ENCODE peak calls at places on chromosome 19, in five cellular contexts. C, P, I, U and H are unnamed samples. For H3K9me3 and H3K4me1, the result is how much of the 10 kb centered on the place peaks cover.

GRCh38 chr19:46350758-46351159 is 3.9 kb downstream of the PPP5C start:
- DNase-seq in C (no peak), P (no peak), I (no peak), U (no peak), H (no peak)

GRCh38 chr19:19405919-19406877 is 723 bp downstream of the GATAD2A start:
- DNase-seq in C (peak), P (peak), I (peak), U (peak), H (no peak)

GRCh38 chr19:18419699-18420460 is 682 bp downstream of the SSBP4 start:
- DNase-seq in C (peak), P (peak), I (peak), U (no peak), H (peak)

GRCh38 chr19:42115219-42115618 is 17.0 kb downstream of the POU2F2 start:
- DNase-seq in C (no peak), P (no peak), I (peak), U (no peak), H (no peak)

GRCh38 chr19:13796301-13797057 is 1.2 kb downstream of the ZSWIM4 start:
- DNase-seq in C (peak), P (peak), I (peak), U (peak), H (no peak)

GRCh38 chr19:42529248-42529764 is 1.0 kb upstream of the CEACAM1 start:
- DNase-seq in C (peak), P (peak), I (peak), U (peak), H (peak)

GRCh38 chr19:38044267-38045111 is 137.5 kb downstream of the SIPA1L3 start:
- DNase-seq in C (no peak), P (no peak), I (peak), U (no peak), H (no peak)

GRCh38 chr19:51354742-51355148 is 11.4 kb downstream of the ETFB start:
- DNase-seq in C (no peak), P (no peak), I (no peak), U (no peak), H (no peak)

GRCh38 chr19:44059229-44059628 is 7.4 kb downstream of the ZNF223 start:
- DNase-seq in C (no peak), P (no peak), I (no peak), U (no peak), H (no peak)

GRCh38 chr19:10086904-10087256 is 763 bp downstream of the SHFL start:
- DNase-seq in C (no peak), P (no peak), I (peak), U (peak), H (no peak)

GRCh38 chr19:50718255-50719118 is 1.1 kb downstream of the SHANK1 start:
- DNase-seq in C (no peak), P (no peak), I (peak), U (no peak), H (no peak)

GRCh38 chr19:41134616-41135015 is 20.4 kb downstream of the CYP2F1 start:
- DNase-seq in C (no peak), P (no peak), I (no peak), U (no peak), H (no peak)

GRCh38 chr19:50978772-50979390 is 4.8 kb downstream of the KLK7 start:
- DNase-seq in C (no peak), P (no peak), I (no peak), U (no peak), H (no peak)

GRCh38 chr19:11091343-11092153 is 2.3 kb downstream of the LDLR start:
- DNase-seq in C (peak), P (peak), I (peak), U (peak), H (peak)

GRCh38 chr19:31497709-31498108 is 148.5 kb upstream of the TSHZ3 start:
- DNase-seq in C (no peak), P (no peak), I (no peak), U (no peak), H (no peak)

GRCh38 chr19:49691243-49692101 is 556 bp downstream of the CPT1C start:
- DNase-seq in C (peak), P (peak), I (peak), U (peak), H (no peak)

GRCh38 chr19:38815059-38816001 is 2.6 kb upstream of the LGALS4 start:
- DNase-seq in C (peak), P (no peak), I (no peak), U (no peak), H (peak)

GRCh38 chr19:56403261-56403660 is 871 bp upstream of the ZNF583 start:
- DNase-seq in C (no peak), P (no peak), I (peak), U (no peak), H (no peak)

DNA sequence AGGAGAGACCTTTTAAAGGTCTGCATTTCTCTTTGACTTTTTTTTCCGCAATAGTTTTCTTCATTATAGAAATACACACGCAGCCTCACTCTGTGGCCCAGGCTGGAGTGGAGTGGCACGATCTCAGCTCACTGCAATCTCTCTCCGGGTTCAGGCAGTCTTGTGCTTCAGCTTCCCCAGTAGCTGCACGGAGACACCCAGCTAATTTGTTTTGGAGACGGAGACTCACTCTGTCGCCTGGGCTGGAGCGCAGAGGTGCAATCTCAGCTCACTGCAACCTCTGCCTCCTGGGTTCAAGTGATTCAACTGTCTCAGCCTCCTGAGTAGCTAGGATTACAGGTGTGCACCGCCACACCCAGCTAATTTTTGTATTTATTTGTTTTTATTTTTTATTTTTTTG is 11.7 kb upstream of the MKNK2 start:
- DNase-seq in C (no peak), P (no peak), I (no peak), U (no peak), H (no peak)
- H3K27ac ChIP-seq in C (no peak), P (peak), I (no peak), U (peak), H (no peak)

GRCh38 chr19:58118979-58119733 is 21.1 kb upstream of the ZSCAN18 start:
- DNase-seq in C (no peak), P (no peak), I (no peak), U (no peak), H (no peak)

GRCh38 chr19:58123354-58123753 is 25.3 kb upstream of the ZSCAN18 start:
- DNase-seq in C (no peak), P (no peak), I (no peak), U (no peak), H (no peak)

DNA sequence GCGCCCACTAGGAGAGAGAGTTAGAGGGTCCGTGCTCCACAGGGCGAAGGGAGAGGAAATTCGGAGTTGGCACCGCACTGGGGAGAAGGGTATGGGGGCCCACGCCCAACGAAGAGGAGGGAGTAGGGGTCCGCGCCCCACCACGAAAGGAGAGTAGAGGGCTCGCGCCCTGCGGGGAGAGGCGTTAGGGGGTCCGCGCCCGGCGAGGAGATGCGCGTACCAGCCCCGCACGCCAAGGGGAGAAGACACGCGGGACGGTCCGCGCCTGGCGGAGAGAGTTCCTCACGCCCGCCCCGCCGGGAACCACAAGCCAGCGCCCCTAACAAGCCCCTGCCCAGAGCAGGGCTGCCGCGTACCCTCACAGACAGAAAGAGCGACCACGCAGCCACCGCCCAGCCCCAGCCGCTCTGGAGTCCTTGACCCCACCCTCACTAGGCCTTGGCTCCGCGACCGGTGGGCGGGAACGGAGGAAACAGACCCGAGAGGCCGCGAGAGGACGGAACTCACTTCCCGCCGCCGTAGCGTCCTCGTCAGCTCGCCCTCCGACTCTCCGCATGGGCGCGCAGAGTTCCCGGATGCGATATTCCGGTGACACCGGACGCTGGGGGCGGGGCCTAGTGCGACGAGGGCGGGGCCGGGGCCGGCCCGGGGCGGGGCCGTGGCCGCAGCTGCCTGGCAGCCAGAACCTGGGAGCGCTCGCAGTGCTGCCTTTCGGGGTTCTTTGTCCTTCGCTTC is 20.0 kb upstream of the ZSCAN18 start:
- DNase-seq in C (no peak), P (no peak), I (no peak), U (no peak), H (no peak)
- H3K9me3 ChIP-seq in C (under half), P (under half), I (under half), U (under half), H (under half)

GRCh38 chr19:29122185-29122584 is 90.8 kb downstream of the UQCRFS1 start:
- DNase-seq in C (no peak), P (no peak), I (no peak), U (no peak), H (no peak)

GRCh38 chr19:29119582-29119981 is 93.4 kb downstream of the UQCRFS1 start:
- DNase-seq in C (no peak), P (no peak), I (peak), U (no peak), H (no peak)

GRCh38 chr19:29118384-29118783 is 94.6 kb downstream of the UQCRFS1 start:
- DNase-seq in C (no peak), P (no peak), I (no peak), U (no peak), H (no peak)

GRCh38 chr19:29120471-29120870 is 92.5 kb downstream of the UQCRFS1 start:
- DNase-seq in C (no peak), P (no peak), I (no peak), U (no peak), H (no peak)

GRCh38 chr19:29121684-29122083 is 91.3 kb downstream of the UQCRFS1 start:
- DNase-seq in C (no peak), P (no peak), I (peak), U (no peak), H (peak)
- H3K4me1 ChIP-seq in C (under half), P (under half), I (under half), U (under half), H (under half)

DNA sequence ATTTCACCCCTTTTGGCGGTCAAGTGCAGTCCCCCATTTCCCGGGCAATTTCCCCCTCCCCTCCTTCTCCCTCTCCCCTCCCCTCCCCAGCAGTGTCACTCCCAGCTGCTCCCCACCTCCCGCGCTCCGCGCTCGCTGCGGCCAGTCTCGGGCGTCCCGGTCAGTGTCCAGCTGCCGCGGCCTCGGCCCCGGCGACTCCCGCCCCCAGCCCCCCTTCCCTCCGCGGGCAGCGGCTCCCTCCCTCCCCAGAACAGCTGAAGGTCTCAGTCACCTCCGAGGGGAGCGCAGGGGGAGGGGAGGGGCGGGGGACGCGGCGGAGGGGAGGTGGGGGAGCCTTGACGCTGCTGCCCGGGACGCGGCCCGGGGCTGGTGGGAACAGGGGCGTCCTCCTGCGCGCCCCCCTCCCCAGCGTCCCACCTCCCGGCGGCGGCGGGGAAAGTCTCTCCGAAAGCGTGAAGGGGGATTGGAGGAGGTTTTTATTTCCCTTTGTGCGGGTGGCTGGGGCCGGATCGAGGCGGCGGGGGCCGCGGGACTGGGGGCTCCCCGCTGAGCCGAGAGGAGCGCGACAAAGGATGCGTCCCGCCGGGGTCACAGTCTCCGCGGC is at the start of gene SHD:
- DNase-seq in C (no peak), P (no peak), I (no peak), U (no peak), H (no peak)
- H3K27ac ChIP-seq in C (no peak), P (no peak), I (no peak), U (no peak), H (no peak)

DNA sequence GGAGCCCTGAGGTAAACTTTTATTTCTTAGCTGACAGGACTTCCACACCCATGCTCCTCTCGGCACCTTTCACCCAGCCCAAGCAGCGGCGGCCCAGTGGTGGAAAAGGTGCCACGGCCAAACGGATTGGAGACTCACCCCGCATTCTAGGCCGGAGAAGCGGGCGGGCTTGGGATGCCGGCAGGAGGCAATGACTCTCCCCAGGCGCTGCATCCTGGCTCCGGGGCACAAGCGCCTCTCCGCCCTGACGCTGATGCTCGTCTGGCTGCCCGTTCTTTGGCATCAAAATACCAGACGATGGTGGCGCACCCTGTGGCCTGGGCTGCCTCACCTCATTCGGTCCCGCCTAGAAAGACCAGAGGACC is 6.7 kb upstream of the ZNF606 start:
- DNase-seq in C (no peak), P (no peak), I (no peak), U (no peak), H (no peak)
- H3K9me3 ChIP-seq in C (under half), P (under half), I (under half), U (under half), H (under half)

DNA sequence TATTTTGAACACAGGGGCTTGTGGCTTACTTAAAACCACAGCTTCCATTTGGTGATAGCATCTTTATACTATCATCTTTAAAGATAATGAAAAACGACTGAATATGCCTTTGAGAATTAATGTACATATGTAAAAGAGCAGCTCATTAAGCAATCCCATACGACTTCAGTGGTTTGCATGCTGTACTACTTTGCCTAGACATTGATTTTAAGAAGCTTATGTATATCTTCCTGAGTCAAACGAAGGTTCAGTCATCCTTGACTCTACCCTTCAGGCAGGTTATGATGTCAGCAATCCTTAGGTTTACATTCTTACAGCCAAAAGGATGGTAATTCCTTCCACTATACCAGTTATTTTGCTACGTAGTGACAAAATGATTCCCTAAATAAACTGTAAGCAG is 40.7 kb downstream of the BRD4 start:
- DNase-seq in C (no peak), P (no peak), I (peak), U (no peak), H (no peak)
- H3K4me1 ChIP-seq in C (under half), P (half or more), I (half or more), U (under half), H (under half)

DNA sequence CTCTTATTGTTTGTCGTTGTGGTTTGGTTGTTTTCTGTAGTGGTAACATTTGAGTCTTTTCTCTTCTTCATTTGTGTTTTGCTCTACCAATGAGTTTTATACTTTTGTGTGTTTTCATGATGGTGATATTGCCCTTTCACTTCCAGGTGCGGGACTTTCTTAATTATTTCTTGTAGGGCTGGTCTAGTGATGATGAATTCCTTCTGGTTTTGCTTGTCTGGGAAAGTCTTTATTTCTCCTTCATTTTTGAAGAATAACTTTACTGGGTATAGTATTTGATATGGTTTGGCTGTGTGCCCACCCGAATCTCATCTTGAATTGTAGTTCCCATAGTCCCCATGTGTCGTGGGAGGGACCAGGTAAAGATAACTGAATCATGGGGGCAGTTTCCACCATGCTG is 6.8 kb upstream of the CLEC4M start:
- DNase-seq in C (no peak), P (no peak), I (no peak), U (no peak), H (no peak)
- H3K27ac ChIP-seq in C (no peak), P (no peak), I (no peak), U (no peak), H (no peak)

GRCh38 chr19:12346896-12347295 is 13.5 kb upstream of the ZNF563 start:
- DNase-seq in C (no peak), P (no peak), I (no peak), U (no peak), H (peak)
- H3K9me3 ChIP-seq in C (under half), P (under half), I (under half), U (under half), H (under half)